ENCODE peak calls at places on chromosomes 16 and 17, in nine cellular contexts. One of them, this sample, is unnamed.

GRCh38 chr17:9364837-9365430 is 210.7 kb downstream of the STX8 start:
- DNase-seq in epithelial cell of esophagus: no peak
- DNase-seq in Panc1: no peak
- DNase-seq in A549: no peak
- DNase-seq in lung: no peak
- DNase-seq in ovary: no peak
- DNase-seq in HFFc6: no peak
- DNase-seq in dorsolateral prefrontal cortex: no peak
- DNase-seq in A673: no peak
- DNase-seq in this sample: no peak

GRCh38 chr16:78648517-78648916 is 549.1 kb downstream of the WWOX start:
- DNase-seq in epithelial cell of esophagus: no peak
- DNase-seq in Panc1: no peak
- DNase-seq in A549: no peak
- DNase-seq in lung: no peak
- DNase-seq in ovary: no peak
- DNase-seq in HFFc6: no peak
- DNase-seq in dorsolateral prefrontal cortex: no peak
- DNase-seq in A673: no peak
- DNase-seq in this sample: no peak

GRCh38 chr17:12078791-12079190 is 58.1 kb downstream of the MAP2K4 start:
- DNase-seq in epithelial cell of esophagus: peak; percentile 67
- DNase-seq in Panc1: no peak
- DNase-seq in A549: no peak
- DNase-seq in lung: no peak
- DNase-seq in ovary: no peak
- DNase-seq in HFFc6: peak; percentile 64
- DNase-seq in dorsolateral prefrontal cortex: no peak
- DNase-seq in A673: no peak
- DNase-seq in this sample: no peak

GRCh38 chr17:19274893-19275292 is 37.7 kb downstream of the EPN2 start:
- DNase-seq in epithelial cell of esophagus: no peak
- DNase-seq in Panc1: no peak
- DNase-seq in A549: no peak
- DNase-seq in lung: no peak
- DNase-seq in ovary: no peak
- DNase-seq in HFFc6: no peak
- DNase-seq in dorsolateral prefrontal cortex: no peak
- DNase-seq in A673: no peak
- DNase-seq in this sample: no peak

GRCh38 chr16:67406111-67406593 is 10.1 kb downstream of the ZDHHC1 start:
- DNase-seq in epithelial cell of esophagus: no peak
- DNase-seq in Panc1: no peak
- DNase-seq in A549: no peak
- DNase-seq in lung: no peak
- DNase-seq in ovary: peak; percentile 42
- DNase-seq in HFFc6: no peak
- DNase-seq in dorsolateral prefrontal cortex: no peak
- DNase-seq in A673: no peak
- DNase-seq in this sample: no peak

GRCh38 chr16:47779201-47780016 is 318.3 kb downstream of the PHKB start:
- DNase-seq in epithelial cell of esophagus: no peak
- DNase-seq in Panc1: peak; percentile 8
- DNase-seq in A549: no peak
- DNase-seq in lung: no peak
- DNase-seq in ovary: no peak
- DNase-seq in HFFc6: no peak
- DNase-seq in dorsolateral prefrontal cortex: peak; percentile 76
- DNase-seq in A673: peak; percentile 47
- DNase-seq in this sample: no peak

GRCh38 chr17:49777577-49777976 is 10.9 kb upstream of the KAT7 start:
- DNase-seq in epithelial cell of esophagus: no peak
- DNase-seq in Panc1: no peak
- DNase-seq in A549: no peak
- DNase-seq in lung: no peak
- DNase-seq in ovary: no peak
- DNase-seq in HFFc6: no peak
- DNase-seq in dorsolateral prefrontal cortex: no peak
- DNase-seq in A673: no peak
- DNase-seq in this sample: no peak

GRCh38 chr16:27408012-27408601 is 6.1 kb downstream of the IL21R start:
- DNase-seq in epithelial cell of esophagus: no peak
- DNase-seq in Panc1: no peak
- DNase-seq in A549: no peak
- DNase-seq in lung: no peak
- DNase-seq in ovary: no peak
- DNase-seq in HFFc6: peak; percentile 66
- DNase-seq in dorsolateral prefrontal cortex: no peak
- DNase-seq in A673: no peak
- DNase-seq in this sample: no peak

GRCh38 chr16:52816993-52817392 is 235.7 kb downstream of the CHD9NB start:
- DNase-seq in epithelial cell of esophagus: no peak
- DNase-seq in Panc1: no peak
- DNase-seq in A549: no peak
- DNase-seq in lung: no peak
- DNase-seq in ovary: no peak
- DNase-seq in HFFc6: no peak
- DNase-seq in dorsolateral prefrontal cortex: no peak
- DNase-seq in A673: no peak
- DNase-seq in this sample: no peak

GRCh38 chr16:52812945-52813556 is 239.6 kb downstream of the CHD9NB start:
- DNase-seq in epithelial cell of esophagus: peak; percentile 66
- DNase-seq in Panc1: peak; percentile 10
- DNase-seq in A549: peak; percentile 10
- DNase-seq in lung: no peak
- DNase-seq in ovary: no peak
- DNase-seq in HFFc6: no peak
- DNase-seq in dorsolateral prefrontal cortex: no peak
- DNase-seq in A673: peak; percentile 97
- DNase-seq in this sample: no peak
- TF ChIP-seq CTCF in epithelial cell of esophagus: no peak
- TF ChIP-seq CTCF in Panc1: no peak
- TF ChIP-seq CTCF in A549: no peak
- TF ChIP-seq CTCF in lung: no peak
- TF ChIP-seq CTCF in ovary: no peak
- TF ChIP-seq CTCF in HFFc6: no peak
- TF ChIP-seq CTCF in dorsolateral prefrontal cortex: no peak
- TF ChIP-seq CTCF in A673: no peak
- TF ChIP-seq CTCF in this sample: no peak

DNA sequence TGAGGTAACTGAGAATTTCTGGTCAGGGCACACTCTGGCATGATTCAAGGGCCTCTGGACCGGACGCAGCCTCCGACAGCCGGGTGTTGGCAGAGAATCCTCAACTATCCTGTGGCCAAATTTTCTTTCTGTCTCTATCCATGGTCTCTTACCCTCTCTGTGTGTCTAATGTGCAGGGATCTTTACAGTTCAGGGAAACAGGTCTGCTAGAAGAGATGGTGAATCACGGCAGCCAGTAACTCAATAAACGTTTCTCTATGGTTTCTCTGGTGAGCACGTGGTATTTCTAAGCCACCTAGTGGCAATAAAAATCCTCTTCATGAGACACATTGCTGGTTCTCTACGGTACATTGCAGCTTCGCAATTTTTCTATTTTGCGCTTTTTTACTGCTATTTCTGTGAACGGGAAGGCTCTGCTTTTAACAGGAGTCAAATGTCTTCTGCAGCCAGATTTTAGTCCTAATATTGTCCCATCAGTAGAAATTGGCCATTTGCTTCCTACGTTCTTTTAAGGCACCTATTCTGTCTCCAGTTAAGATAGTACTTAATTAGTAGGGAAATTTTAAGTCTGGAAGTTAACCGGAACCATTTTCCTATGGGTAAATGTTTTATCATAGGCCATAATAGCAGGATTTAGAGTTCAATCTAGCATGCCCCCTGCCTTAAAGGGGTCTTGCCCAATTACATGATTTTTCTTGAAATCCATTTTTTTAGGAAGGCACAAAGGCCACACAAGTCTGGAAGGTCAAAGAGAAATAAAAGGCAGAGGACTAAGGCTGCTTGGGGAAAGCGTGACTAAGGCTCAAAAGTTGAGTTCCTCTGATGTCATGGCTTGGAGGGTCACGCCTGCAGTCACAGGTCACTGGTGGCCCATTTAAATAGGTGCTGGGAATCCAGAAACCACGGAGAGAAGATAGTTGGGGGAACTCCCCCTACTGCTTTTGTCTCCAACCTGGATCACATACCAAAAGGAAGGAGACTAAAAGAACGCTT is 31.5 kb downstream of the QPRT start:
- DNase-seq in epithelial cell of esophagus: peak; percentile 70
- DNase-seq in Panc1: peak; percentile 38
- DNase-seq in A549: peak; percentile 73
- DNase-seq in lung: no peak
- DNase-seq in ovary: peak; percentile 45
- DNase-seq in HFFc6: peak; percentile 73
- DNase-seq in dorsolateral prefrontal cortex: no peak
- DNase-seq in A673: peak; percentile 76
- DNase-seq in this sample: no peak
- TF ChIP-seq CTCF in epithelial cell of esophagus: peak; percentile 55
- TF ChIP-seq CTCF in Panc1: peak; percentile 71
- TF ChIP-seq CTCF in A549: peak; percentile 55
- TF ChIP-seq CTCF in lung: no peak
- TF ChIP-seq CTCF in ovary: peak; percentile 32
- TF ChIP-seq CTCF in HFFc6: peak; percentile 85
- TF ChIP-seq CTCF in dorsolateral prefrontal cortex: peak; percentile 78
- TF ChIP-seq CTCF in A673: peak; percentile 75
- TF ChIP-seq CTCF in this sample: peak; percentile 38

DNA sequence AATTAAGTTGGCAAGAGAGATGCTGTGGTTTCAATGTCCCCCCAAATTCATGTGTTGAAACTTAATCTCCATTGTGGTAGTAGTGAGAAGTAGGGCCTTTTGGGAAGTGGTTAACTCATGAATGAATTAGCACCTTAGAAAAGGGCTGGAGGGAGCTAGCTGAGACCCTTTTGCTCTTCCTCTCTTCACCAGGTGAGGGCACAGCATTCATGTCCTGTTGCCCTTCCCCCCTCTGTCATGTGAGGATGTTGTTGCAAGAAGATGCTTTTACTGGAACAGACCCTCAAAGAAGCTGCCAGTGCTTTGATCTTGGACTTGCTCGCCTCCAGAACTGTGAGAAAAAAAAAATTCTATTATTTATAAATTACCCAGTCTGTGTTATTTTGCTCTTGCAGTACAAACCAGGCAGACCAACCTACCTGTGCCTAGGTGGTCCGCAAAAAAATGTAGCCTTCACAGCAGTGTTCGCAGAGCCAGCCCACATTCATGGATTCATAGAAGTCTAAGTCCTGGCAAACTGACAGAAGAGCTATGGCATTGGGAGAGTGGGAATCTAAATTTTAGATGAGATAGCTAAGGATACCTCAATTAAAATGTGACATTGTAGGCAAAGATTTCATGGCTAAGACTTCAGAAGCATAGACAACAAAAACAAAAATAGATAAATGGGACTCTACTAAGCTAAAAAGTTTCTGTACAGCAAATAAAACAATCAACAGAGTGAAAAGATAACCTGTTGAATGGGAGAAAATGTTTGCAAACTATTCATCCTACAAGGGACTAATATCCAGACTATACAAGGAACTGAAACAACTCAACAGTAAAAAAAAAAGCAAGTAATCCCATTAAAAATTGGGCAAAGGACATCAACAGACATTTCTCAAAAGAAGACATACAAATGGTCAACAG is 32.0 kb upstream of the ABCA5 start:
- DNase-seq in epithelial cell of esophagus: peak; percentile 18
- DNase-seq in Panc1: no peak
- DNase-seq in A549: no peak
- DNase-seq in lung: no peak
- DNase-seq in ovary: no peak
- DNase-seq in HFFc6: no peak
- DNase-seq in dorsolateral prefrontal cortex: no peak
- DNase-seq in A673: peak; percentile 10
- DNase-seq in this sample: no peak
- TF ChIP-seq CTCF in epithelial cell of esophagus: peak; percentile 16
- TF ChIP-seq CTCF in Panc1: peak; percentile 53
- TF ChIP-seq CTCF in A549: peak; percentile 36
- TF ChIP-seq CTCF in lung: no peak
- TF ChIP-seq CTCF in ovary: no peak
- TF ChIP-seq CTCF in HFFc6: no peak
- TF ChIP-seq CTCF in dorsolateral prefrontal cortex: no peak
- TF ChIP-seq CTCF in A673: no peak
- TF ChIP-seq CTCF in this sample: peak; percentile 52

GRCh38 chr17:8221663-8222379 is 11.4 kb upstream of the AURKB start:
- DNase-seq in epithelial cell of esophagus: peak; percentile 79
- DNase-seq in Panc1: no peak
- DNase-seq in A549: peak; percentile 82
- DNase-seq in lung: peak; percentile 88
- DNase-seq in ovary: peak; percentile 92
- DNase-seq in HFFc6: peak; percentile 88
- DNase-seq in dorsolateral prefrontal cortex: peak; percentile 84
- DNase-seq in A673: peak; percentile 94
- DNase-seq in this sample: no peak

GRCh38 chr17:8222380-8222629 is 11.9 kb upstream of the AURKB start:
- DNase-seq in epithelial cell of esophagus: no peak
- DNase-seq in Panc1: peak; percentile 98
- DNase-seq in A549: no peak
- DNase-seq in lung: no peak
- DNase-seq in ovary: no peak
- DNase-seq in HFFc6: no peak
- DNase-seq in dorsolateral prefrontal cortex: no peak
- DNase-seq in A673: no peak
- DNase-seq in this sample: no peak

GRCh38 chr17:8222630-8223355 is 12.4 kb upstream of the AURKB start:
- DNase-seq in epithelial cell of esophagus: peak; percentile 93
- DNase-seq in Panc1: peak; percentile 95
- DNase-seq in A549: peak; percentile 85
- DNase-seq in lung: peak; percentile 94
- DNase-seq in ovary: peak; percentile 97
- DNase-seq in HFFc6: peak; percentile 96
- DNase-seq in dorsolateral prefrontal cortex: peak; percentile 94
- DNase-seq in A673: peak; percentile 96
- DNase-seq in this sample: no peak

GRCh38 chr17:8224891-8225812 is 14.8 kb upstream of the AURKB start:
- DNase-seq in epithelial cell of esophagus: no peak
- DNase-seq in Panc1: no peak
- DNase-seq in A549: no peak
- DNase-seq in lung: no peak
- DNase-seq in ovary: no peak
- DNase-seq in HFFc6: no peak
- DNase-seq in dorsolateral prefrontal cortex: no peak
- DNase-seq in A673: no peak
- DNase-seq in this sample: no peak

DNA sequence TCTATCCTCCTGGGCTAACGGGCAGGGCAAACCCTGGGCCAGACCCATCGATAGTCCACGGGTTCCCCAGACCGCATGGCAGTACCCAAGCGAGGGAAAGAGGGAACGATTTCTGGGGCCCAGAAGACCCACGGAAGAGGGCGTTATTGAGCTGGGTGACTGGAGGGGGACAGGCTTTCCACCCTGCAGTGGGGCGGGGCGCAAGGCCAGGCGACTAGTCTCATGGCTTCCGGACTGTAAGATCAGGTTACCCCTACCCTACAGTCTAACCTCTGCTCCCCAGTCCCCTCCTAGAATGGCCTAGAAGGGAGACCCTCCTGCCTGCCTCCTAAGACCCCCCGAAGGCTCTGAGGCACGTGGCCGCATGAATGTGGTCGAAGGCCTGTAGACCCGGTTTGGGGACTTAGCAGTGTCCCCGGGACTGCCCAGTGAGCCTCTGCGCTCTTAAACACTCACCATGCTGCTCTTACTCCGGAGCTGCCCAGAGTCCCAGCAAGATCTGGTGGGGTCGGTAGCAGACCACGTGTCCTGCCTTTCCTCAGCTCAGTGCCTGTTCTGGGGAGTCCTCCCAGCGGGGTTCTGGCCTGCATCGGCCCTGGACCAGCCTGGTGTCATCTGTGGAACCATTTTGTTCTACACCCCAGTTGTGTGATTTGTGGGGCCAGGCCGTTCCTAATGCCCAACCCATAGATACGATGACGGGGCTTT is 13.1 kb upstream of the AURKB start:
- DNase-seq in epithelial cell of esophagus: peak; percentile 49
- DNase-seq in Panc1: no peak
- DNase-seq in A549: peak; percentile 48
- DNase-seq in lung: peak; percentile 68
- DNase-seq in ovary: peak; percentile 70
- DNase-seq in HFFc6: peak; percentile 41
- DNase-seq in dorsolateral prefrontal cortex: peak; percentile 55
- DNase-seq in A673: peak; percentile 71
- DNase-seq in this sample: no peak
- TF ChIP-seq CTCF in epithelial cell of esophagus: no peak
- TF ChIP-seq CTCF in Panc1: no peak
- TF ChIP-seq CTCF in A549: peak; percentile 45
- TF ChIP-seq CTCF in lung: no peak
- TF ChIP-seq CTCF in ovary: no peak
- TF ChIP-seq CTCF in HFFc6: peak; percentile 61
- TF ChIP-seq CTCF in dorsolateral prefrontal cortex: peak; percentile 12
- TF ChIP-seq CTCF in A673: peak; percentile 40
- TF ChIP-seq CTCF in this sample: peak; percentile 16

This sample was measured in D721Med.